ENCODE peak calls at places on chromosomes 6 and 20, in six cellular contexts. R, D, S, G, Q and T are unnamed samples.

GRCh38 chr20:62142252-62143117 is 709 bp downstream of the PSMA7 start:
- DNase-seq in R (no peak), D (no peak), S (peak; percentile 22), G (peak; percentile 59), Q (no peak), T (no peak)

GRCh38 chr6:36743032-36743431 is 45.4 kb downstream of the RAB44 start:
- DNase-seq in R (no peak), D (no peak), S (no peak), G (peak; percentile 46), Q (no peak), T (no peak)

GRCh38 chr6:136524339-136524935 is 25.8 kb downstream of the MAP7 start:
- DNase-seq in R (no peak), D (no peak), S (no peak), G (no peak), Q (no peak), T (no peak)

GRCh38 chr6:5989141-5989723 is 17.5 kb downstream of the NRN1 start:
- DNase-seq in R (no peak), D (no peak), S (no peak), G (no peak), Q (no peak), T (no peak)

GRCh38 chr6:55916188-55916587 is 40.8 kb upstream of the BMP5 start:
- DNase-seq in R (peak; percentile 77), D (no peak), S (peak; percentile 71), G (no peak), Q (no peak), T (no peak)

GRCh38 chr20:34528921-34529297 is 12.7 kb downstream of the DYNLRB1 start:
- DNase-seq in R (no peak), D (no peak), S (no peak), G (no peak), Q (peak; percentile 78), T (no peak)

GRCh38 chr20:1674990-1675389 is 17.4 kb upstream of the SIRPG start:
- DNase-seq in R (no peak), D (no peak), S (no peak), G (no peak), Q (no peak), T (no peak)

GRCh38 chr6:48109902-48110301 is 1.1 kb downstream of the PTCHD4 start:
- DNase-seq in R (peak; percentile 23), D (no peak), S (no peak), G (no peak), Q (no peak), T (no peak)

GRCh38 chr6:43877021-43877420 is 107.0 kb downstream of the VEGFA start:
- DNase-seq in R (no peak), D (no peak), S (no peak), G (no peak), Q (no peak), T (no peak)

GRCh38 chr6:3899970-3900439 is 50.8 kb downstream of the FAM50B start:
- DNase-seq in R (no peak), D (no peak), S (no peak), G (no peak), Q (no peak), T (no peak)

GRCh38 chr20:38635721-38636285 is 34.2 kb downstream of the ARHGAP40 start:
- DNase-seq in R (peak; percentile 51), D (no peak), S (peak; percentile 23), G (no peak), Q (no peak), T (no peak)

GRCh38 chr20:48813446-48813747 is 14.4 kb downstream of the PREX1 start:
- DNase-seq in R (no peak), D (no peak), S (no peak), G (no peak), Q (no peak), T (no peak)

GRCh38 chr6:2558098-2558770 is 192.5 kb downstream of the MYLK4 start:
- DNase-seq in R (no peak), D (no peak), S (no peak), G (no peak), Q (no peak), T (no peak)

GRCh38 chr6:45900808-45901752 is 114.6 kb downstream of the CLIC5 start:
- DNase-seq in R (peak; percentile 53), D (no peak), S (no peak), G (no peak), Q (no peak), T (no peak)

GRCh38 chr20:56988446-56988845 is 278.0 kb downstream of the BMP7 start:
- DNase-seq in R (no peak), D (no peak), S (no peak), G (no peak), Q (no peak), T (no peak)
- H3K4me1 ChIP-seq in R (no peaks in the 10 kb centered on the region), D (no peaks in the 10 kb centered on the region), S (no peaks in the 10 kb centered on the region), G (no peaks in the 10 kb centered on the region), Q (no peaks in the 10 kb centered on the region), T (no peaks in the 10 kb centered on the region)

DNA sequence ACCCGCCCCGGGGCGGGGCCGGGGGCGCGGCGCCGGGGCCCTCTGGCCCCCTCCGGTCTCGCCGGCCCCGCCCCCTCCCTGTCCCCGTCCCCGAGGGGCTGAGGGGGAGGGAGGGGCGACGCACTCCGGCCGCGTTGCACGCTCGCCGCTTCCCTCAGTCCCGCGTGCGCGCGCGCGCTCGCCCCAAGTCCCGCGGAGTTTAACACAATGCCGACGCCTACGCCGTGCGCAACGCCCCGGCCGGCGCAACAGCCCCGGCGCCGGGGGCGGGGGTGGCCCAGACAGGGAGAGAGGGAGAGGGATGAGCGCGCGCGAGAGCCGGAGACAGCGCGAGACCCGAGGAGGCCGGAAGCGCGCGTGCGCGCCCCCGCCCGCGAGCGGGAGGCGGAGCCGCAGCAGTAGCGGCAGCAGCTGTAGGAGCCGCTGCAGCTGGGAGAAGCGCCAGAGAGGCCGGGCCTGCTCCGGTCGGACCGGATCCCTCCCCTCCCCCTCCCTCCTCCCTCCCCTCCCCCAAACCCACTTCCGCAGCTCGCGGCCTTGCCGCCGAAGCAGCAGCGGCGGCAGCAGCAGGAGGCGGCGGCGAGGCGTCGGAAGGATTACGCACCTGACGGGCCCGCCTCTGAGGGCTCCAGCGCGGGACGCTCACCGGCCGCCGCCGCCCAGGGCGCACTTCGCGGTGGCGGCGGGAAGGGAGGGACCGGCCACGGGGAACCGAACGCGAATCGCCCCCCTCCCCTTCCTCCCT is 911 bp downstream of the ZBTB2 start:
- DNase-seq in R (peak; percentile 98), D (peak; percentile 98), S (peak; percentile 100), G (peak; percentile 98), Q (peak; percentile 98), T (peak; percentile 99)
- H3K4me1 ChIP-seq in R (peaks cover 13% of the 10 kb centered on the region), D (peaks cover 7% of the 10 kb centered on the region), S (peaks cover 31% of the 10 kb centered on the region), G (peaks cover 39% of the 10 kb centered on the region), Q (peaks cover 46% of the 10 kb centered on the region), T (peaks cover 15% of the 10 kb centered on the region)

GRCh38 chr6:143333749-143334520 is 116.6 kb downstream of the ADAT2 start:
- DNase-seq in R (no peak), D (no peak), S (no peak), G (no peak), Q (no peak), T (no peak)

GRCh38 chr6:143335865-143336264 is 114.6 kb downstream of the ADAT2 start:
- DNase-seq in R (no peak), D (no peak), S (no peak), G (no peak), Q (no peak), T (no peak)

GRCh38 chr6:143331362-143331761 is 119.1 kb downstream of the ADAT2 start:
- DNase-seq in R (no peak), D (no peak), S (no peak), G (no peak), Q (no peak), T (no peak)

GRCh38 chr6:143332153-143332845 is 118.2 kb downstream of the ADAT2 start:
- DNase-seq in R (no peak), D (no peak), S (no peak), G (no peak), Q (no peak), T (no peak)

DNA sequence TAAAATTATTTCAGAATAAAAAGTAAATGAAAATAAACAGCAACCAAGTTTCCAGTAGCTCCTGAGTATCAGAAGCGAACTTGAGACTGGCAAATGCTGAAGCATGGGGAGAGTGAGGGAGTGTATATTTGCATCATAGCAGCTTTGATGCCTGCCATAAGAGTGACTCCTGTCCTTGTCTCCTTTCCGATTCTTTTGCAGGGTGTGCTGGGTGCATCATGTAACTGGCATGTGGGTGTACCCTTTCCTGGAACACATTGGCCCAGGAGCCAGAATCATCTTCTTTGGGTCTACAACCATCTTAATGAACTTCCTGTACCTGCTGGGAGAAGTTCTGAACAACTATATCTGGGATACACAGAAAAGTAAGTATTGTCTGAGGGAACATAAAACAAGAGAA is 117.4 kb downstream of the ADAT2 start:
- DNase-seq in R (peak; percentile 26), D (no peak), S (no peak), G (no peak), Q (no peak), T (no peak)
- H3K4me1 ChIP-seq in R (peaks cover 2% of the 10 kb centered on the region), D (no peaks in the 10 kb centered on the region), S (no peaks in the 10 kb centered on the region), G (no peaks in the 10 kb centered on the region), Q (no peaks in the 10 kb centered on the region), T (no peaks in the 10 kb centered on the region)

GRCh38 chr20:36093804-36094145 is 60.8 kb upstream of the EPB41L1 start:
- DNase-seq in R (no peak), D (no peak), S (no peak), G (no peak), Q (no peak), T (no peak)
- H3K4me1 ChIP-seq in R (peaks cover 8% of the 10 kb centered on the region), D (no peaks in the 10 kb centered on the region), S (no peaks in the 10 kb centered on the region), G (peaks cover 34% of the 10 kb centered on the region), Q (peaks cover 38% of the 10 kb centered on the region), T (no peaks in the 10 kb centered on the region)

GRCh38 chr20:50810842-50811241 is 16.0 kb downstream of the BCAS4 start:
- DNase-seq in R (no peak), D (no peak), S (no peak), G (no peak), Q (no peak), T (no peak)

GRCh38 chr20:50813101-50813643 is 18.3 kb downstream of the BCAS4 start:
- DNase-seq in R (no peak), D (no peak), S (no peak), G (no peak), Q (no peak), T (no peak)

GRCh38 chr20:50806126-50806768 is 11.4 kb downstream of the BCAS4 start:
- DNase-seq in R (no peak), D (no peak), S (no peak), G (no peak), Q (no peak), T (no peak)

GRCh38 chr20:50813801-50814200 is 18.9 kb downstream of the BCAS4 start:
- DNase-seq in R (no peak), D (no peak), S (no peak), G (no peak), Q (no peak), T (no peak)

GRCh38 chr20:50810063-50810462 is 15.2 kb downstream of the BCAS4 start:
- DNase-seq in R (peak; percentile 36), D (no peak), S (no peak), G (no peak), Q (no peak), T (no peak)
- H3K4me1 ChIP-seq in R (peaks cover 3% of the 10 kb centered on the region), D (no peaks in the 10 kb centered on the region), S (no peaks in the 10 kb centered on the region), G (no peaks in the 10 kb centered on the region), Q (no peaks in the 10 kb centered on the region), T (no peaks in the 10 kb centered on the region)